ENCODE peak calls at places on chromosomes 11 and 22, in four cellular contexts. J, D, H and V are unnamed samples.
A peak's percentile ranks its signal among the peaks of the same experiment; 100 is the strongest.

GRCh38 chr11:69934861-69935494 is 115.8 kb upstream of the FGF3 start:
- DNase-seq in J (no peak), D (no peak), H (peak; percentile 29), V (no peak)

GRCh38 chr11:1516273-1517067 is 29.9 kb upstream of the MOB2 start:
- DNase-seq in J (no peak), D (no peak), H (no peak), V (no peak)

GRCh38 chr11:13386567-13386966 is 76.5 kb downstream of the BTBD10 start:
- DNase-seq in J (peak; percentile 43), D (no peak), H (no peak), V (no peak)

GRCh38 chr11:116256155-116256554 is 516.6 kb downstream of the BUD13 start:
- DNase-seq in J (no peak), D (no peak), H (no peak), V (no peak)

GRCh38 chr11:64146036-64146943 is 19.6 kb downstream of the MACROD1 start:
- DNase-seq in J (peak; percentile 54), D (peak; percentile 90), H (peak; percentile 86), V (peak; percentile 29)

GRCh38 chr11:63537293-63538101 is 889 bp downstream of the PLAAT4 start:
- DNase-seq in J (no peak), D (no peak), H (no peak), V (peak; percentile 8)

GRCh38 chr11:17790453-17790852 is 55.9 kb downstream of the KCNC1 start:
- DNase-seq in J (no peak), D (no peak), H (no peak), V (no peak)

GRCh38 chr22:39351689-39352214 is 2.0 kb downstream of the SYNGR1 start:
- DNase-seq in J (no peak), D (no peak), H (no peak), V (no peak)

GRCh38 chr22:38187413-38188212 is 6.0 kb upstream of the PLA2G6 start:
- DNase-seq in J (peak; percentile 56), D (no peak), H (no peak), V (peak; percentile 75)

GRCh38 chr22:24305260-24305692 is 34.6 kb downstream of the SPECC1L start:
- DNase-seq in J (no peak), D (no peak), H (no peak), V (peak; percentile 89)

GRCh38 chr11:75562836-75563484 is 907 bp downstream of the SERPINH1 start:
- DNase-seq in J (no peak), D (peak; percentile 79), H (peak; percentile 82), V (peak; percentile 72)

GRCh38 chr22:45531944-45532631 is 29.4 kb downstream of the FBLN1 start:
- DNase-seq in J (no peak), D (no peak), H (no peak), V (no peak)

GRCh38 chr11:6475936-6476335 is 2.2 kb upstream of the TRIM3 start:
- DNase-seq in J (peak; percentile 41), D (peak; percentile 46), H (peak; percentile 24), V (no peak)

GRCh38 chr11:82191690-82192089 is 542.0 kb downstream of the FAM181B start:
- DNase-seq in J (no peak), D (no peak), H (no peak), V (no peak)

GRCh38 chr11:93728792-93729128 is 12.5 kb downstream of the TAF1D start:
- DNase-seq in J (no peak), D (no peak), H (no peak), V (no peak)

GRCh38 chr11:70292863-70293262 is 22.4 kb downstream of the PPFIA1 start:
- DNase-seq in J (no peak), D (no peak), H (no peak), V (no peak)

GRCh38 chr11:15006139-15006759 is 34.1 kb upstream of the CALCA start:
- DNase-seq in J (peak; percentile 46), D (no peak), H (peak; percentile 59), V (peak; percentile 42)

GRCh38 chr22:50504245-50505211 is 3.0 kb downstream of the LMF2 start:
- DNase-seq in J (no peak), D (no peak), H (no peak), V (no peak)

GRCh38 chr11:3189886-3190583 is 24.9 kb upstream of the OSBPL5 start:
- DNase-seq in J (no peak), D (peak; percentile 35), H (no peak), V (no peak)

GRCh38 chr22:41983516-41983915 is 14.3 kb downstream of the SEPTIN3 start:
- DNase-seq in J (no peak), D (no peak), H (no peak), V (no peak)

GRCh38 chr11:31972623-31973022 is 118.3 kb upstream of the RCN1 start:
- DNase-seq in J (no peak), D (no peak), H (no peak), V (no peak)

GRCh38 chr11:70845761-70846160 is 406.6 kb downstream of the SHANK2 start:
- DNase-seq in J (no peak), D (no peak), H (no peak), V (no peak)

DNA sequence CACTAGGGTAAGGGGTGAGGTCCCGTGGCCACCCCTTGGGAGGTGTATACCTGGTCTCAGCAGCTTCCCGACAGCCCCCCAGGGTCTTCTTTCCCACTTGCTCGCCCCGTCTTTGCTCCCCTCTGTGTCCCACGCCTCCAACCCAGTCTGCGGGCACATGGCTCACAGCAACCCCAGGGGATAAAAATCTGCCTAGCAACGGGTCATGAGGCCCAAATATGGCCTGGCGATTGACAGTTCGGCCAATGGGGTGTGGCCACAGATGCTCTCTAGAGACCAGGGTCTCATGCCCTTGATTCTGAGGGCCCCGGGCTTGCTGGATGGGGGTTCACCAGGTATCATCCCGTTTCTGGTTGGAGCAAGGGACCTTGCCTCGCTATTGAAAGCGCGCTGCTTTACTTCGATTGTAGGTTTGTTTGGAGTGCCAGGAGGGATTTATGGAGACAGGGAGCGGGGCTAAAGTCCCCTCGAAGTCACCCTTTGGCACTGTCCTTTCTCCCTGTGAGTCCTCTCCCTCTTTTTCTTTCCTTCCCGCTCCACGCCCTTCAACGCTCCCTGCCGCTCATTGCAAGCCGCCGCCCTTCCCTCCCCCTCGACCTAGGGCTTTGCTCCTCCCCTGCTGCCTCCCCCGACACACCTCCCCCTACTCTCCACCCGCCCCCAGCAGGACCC is 41.4 kb downstream of the AHNAK start:
- DNase-seq in J (no peak), D (peak; percentile 74), H (peak; percentile 56), V (no peak)
- TF ChIP-seq JUN in J (no peak), D (no peak), H (no peak), V (no peak)

GRCh38 chr11:43212279-43212678 is 99.5 kb upstream of the API5 start:
- DNase-seq in J (no peak), D (peak; percentile 58), H (no peak), V (no peak)
- H2AFZ ChIP-seq in J (no peak overlapping the region), D (peak overlapping the region; percentile 91), H (no peak overlapping the region), V (no peak overlapping the region)

GRCh38 chr22:25367756-25368155 is 148.3 kb downstream of the CRYBB2 start:
- DNase-seq in J (no peak), D (no peak), H (no peak), V (no peak)

GRCh38 chr22:25368271-25368670 is 148.8 kb downstream of the CRYBB2 start:
- DNase-seq in J (no peak), D (no peak), H (no peak), V (no peak)

GRCh38 chr22:25366408-25366807 is 147.0 kb downstream of the CRYBB2 start:
- DNase-seq in J (no peak), D (no peak), H (no peak), V (no peak)

GRCh38 chr22:25365491-25366261 is 146.2 kb downstream of the CRYBB2 start:
- DNase-seq in J (no peak), D (no peak), H (no peak), V (peak; percentile 26)

GRCh38 chr22:25366876-25367466 is 147.5 kb downstream of the CRYBB2 start:
- DNase-seq in J (no peak), D (no peak), H (no peak), V (no peak)
- TF ChIP-seq JUN in J (no peak), D (no peak), H (no peak), V (no peak)

GRCh38 chr22:47106806-47107205 is 344.4 kb downstream of the TBC1D22A start:
- DNase-seq in J (no peak), D (no peak), H (no peak), V (no peak)
- H2AFZ ChIP-seq in J (no peak overlapping the region), D (no peak overlapping the region), H (no peak overlapping the region), V (no peak overlapping the region)

GRCh38 chr22:29095459-29095858 is 22.6 kb downstream of the KREMEN1 start:
- DNase-seq in J (peak; percentile 84), D (no peak), H (no peak), V (no peak)

GRCh38 chr22:29093501-29093921 is 20.7 kb downstream of the KREMEN1 start:
- DNase-seq in J (no peak), D (no peak), H (no peak), V (no peak)

GRCh38 chr22:29098296-29098695 is 25.5 kb downstream of the KREMEN1 start:
- DNase-seq in J (no peak), D (no peak), H (no peak), V (no peak)

GRCh38 chr22:29093980-29094379 is 21.1 kb downstream of the KREMEN1 start:
- DNase-seq in J (no peak), D (no peak), H (no peak), V (no peak)

GRCh38 chr22:29096736-29097669 is 24.2 kb downstream of the KREMEN1 start:
- DNase-seq in J (peak; percentile 99), D (no peak), H (peak; percentile 77), V (no peak)
- TF ChIP-seq JUN in J (no peak), D (no peak), H (no peak), V (no peak)